ENCODE peak calls at places on chromosomes 11 and 22, in four cellular contexts. E is GM12864, P is pancreas, O is lower leg skin. I is an unnamed sample.

GRCh38 chr11:125588505-125588904 is 4.1 kb upstream of the STT3A start:
- DNase-seq in E (no peak), P (no peak), O (no peak), I (no peak)

GRCh38 chr11:94880216-94880615 is 93.1 kb downstream of the CWC15 start:
- DNase-seq in E (no peak), P (no peak), O (no peak), I (no peak)

GRCh38 chr22:23862103-23862502 is 4.4 kb downstream of the SLC2A11 start:
- DNase-seq in E (no peak), P (no peak), O (no peak), I (no peak)

GRCh38 chr11:119339581-119340334 is 925 bp downstream of the C1QTNF5 start:
- DNase-seq in E (no peak), P (peak), O (no peak), I (peak)

GRCh38 chr11:67489860-67490726 is 7.3 kb downstream of the AIP start:
- DNase-seq in E (no peak), P (peak), O (no peak), I (no peak)

GRCh38 chr11:62602141-62603071 is 741 bp upstream of the MTA2 start:
- DNase-seq in E (no peak), P (peak), O (peak), I (peak)

GRCh38 chr11:8913961-8914660 is 3.1 kb downstream of the AKIP1 start:
- DNase-seq in E (no peak), P (no peak), O (no peak), I (peak)

GRCh38 chr11:66593650-66594049 is 665 bp downstream of the CCS start:
- DNase-seq in E (no peak), P (no peak), O (no peak), I (no peak)

DNA sequence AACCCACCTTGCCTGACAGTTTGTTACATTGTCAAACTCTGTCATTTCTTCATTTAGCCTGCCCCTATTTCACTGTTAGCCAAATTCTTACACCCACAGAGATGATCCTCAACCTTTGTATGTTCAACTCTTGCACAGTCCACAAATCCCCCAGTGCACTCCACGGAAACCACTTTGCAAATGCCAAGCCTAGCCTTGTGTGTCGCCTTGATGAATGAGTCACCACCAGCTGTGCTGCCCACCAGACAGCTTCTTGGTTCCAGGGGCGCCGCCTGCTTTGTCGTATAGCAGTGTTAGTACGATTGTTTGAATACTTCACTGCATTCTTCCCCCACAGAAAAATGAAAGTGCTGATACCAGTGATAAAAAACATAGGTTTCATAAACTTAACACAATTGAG is 686.3 kb downstream of the NTM start:
- DNase-seq in E (no peak), P (no peak), O (no peak), I (no peak)
- TF ChIP-seq CTCF in E (no peak), P (no peak), O (no peak), I (no peak)

DNA sequence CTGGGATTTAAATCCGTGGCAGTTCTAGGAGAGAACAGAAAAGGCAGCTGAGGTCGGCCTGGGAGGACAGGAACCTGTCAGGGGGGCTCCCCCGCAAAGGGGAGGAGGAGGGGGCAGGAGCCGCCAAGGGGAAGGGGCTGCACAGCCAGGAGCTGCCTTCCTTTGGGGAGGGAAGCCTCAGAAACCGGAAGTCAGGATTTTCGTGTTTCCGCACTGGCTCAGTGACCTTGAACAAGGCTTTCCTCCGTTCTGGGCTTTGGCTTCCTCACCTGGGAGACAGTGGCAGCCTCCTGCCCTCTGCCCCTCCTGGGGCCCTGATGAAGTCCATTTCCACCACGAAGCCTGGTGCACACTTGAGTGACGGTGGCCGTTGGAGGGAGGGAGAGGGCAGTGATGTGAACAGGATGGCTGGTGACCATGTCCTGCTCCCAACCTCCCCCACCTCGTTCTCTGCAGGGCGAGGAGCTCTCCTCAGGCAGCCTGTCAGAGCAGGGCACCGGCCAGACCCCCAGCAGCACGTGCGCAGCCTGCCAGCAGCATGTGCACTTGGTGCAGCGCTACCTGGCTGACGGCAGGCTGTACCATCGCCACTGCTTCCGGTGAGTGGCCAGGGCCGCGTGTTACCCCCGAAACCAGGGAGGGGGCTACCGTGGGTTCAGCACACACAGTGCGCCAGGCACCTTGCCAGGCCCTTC is 12.6 kb downstream of the MICALL1 start:
- DNase-seq in E (no peak), P (no peak), O (no peak), I (no peak)
- TF ChIP-seq CTCF in E (no peak), P (no peak), O (no peak), I (no peak)

GRCh38 chr11:121652982-121653381 is 200.2 kb upstream of the SORL1-AS1 start:
- DNase-seq in E (no peak), P (no peak), O (no peak), I (no peak)
- TF ChIP-seq CTCF in E (peak), P (no peak), O (no peak), I (no peak)

DNA sequence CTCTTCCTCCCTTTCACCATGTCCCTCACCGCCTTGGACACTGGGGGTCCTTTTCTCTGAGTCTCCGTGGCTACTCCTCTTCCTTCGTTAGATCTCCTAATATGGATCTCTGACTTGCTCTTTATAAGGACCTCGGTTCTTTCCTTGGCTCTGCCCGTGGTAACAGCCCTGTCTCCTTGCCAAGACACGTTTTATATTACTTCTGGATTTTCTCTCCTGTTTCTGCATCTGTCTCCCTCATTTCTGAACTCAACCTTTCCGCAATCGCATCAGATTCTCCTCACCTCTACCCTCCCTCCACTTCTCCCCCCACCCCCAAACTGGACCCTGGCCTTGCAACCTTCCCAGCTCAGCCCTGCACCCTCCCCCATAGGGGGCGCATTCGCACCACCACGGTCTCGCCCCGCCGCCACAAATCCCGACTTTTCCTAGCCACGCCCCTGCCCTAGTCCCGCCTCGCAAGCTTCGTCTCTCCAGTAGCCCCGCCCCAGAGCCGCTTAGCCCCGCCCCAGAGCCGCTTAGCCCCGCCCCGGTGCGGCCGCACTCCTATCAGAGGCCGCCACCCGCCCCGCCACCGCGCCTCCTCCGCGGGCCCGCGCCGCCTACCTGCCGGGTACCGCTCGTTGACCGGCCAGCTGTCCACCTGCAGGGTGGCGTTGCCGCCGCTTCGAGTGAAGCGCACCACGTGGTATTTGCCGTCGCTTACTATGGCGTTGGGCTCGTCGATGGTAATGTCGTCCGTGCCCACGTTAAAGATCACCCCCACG is 39.0 kb downstream of the SLC22A12 start:
- DNase-seq in E (no peak), P (peak), O (no peak), I (no peak)
- TF ChIP-seq CTCF in E (no peak), P (no peak), O (no peak), I (no peak)

GRCh38 chr22:47515384-47516125 is 753.1 kb downstream of the TBC1D22A start:
- DNase-seq in E (no peak), P (no peak), O (no peak), I (no peak)
- TF ChIP-seq CTCF in E (no peak), P (no peak), O (no peak), I (no peak)

DNA sequence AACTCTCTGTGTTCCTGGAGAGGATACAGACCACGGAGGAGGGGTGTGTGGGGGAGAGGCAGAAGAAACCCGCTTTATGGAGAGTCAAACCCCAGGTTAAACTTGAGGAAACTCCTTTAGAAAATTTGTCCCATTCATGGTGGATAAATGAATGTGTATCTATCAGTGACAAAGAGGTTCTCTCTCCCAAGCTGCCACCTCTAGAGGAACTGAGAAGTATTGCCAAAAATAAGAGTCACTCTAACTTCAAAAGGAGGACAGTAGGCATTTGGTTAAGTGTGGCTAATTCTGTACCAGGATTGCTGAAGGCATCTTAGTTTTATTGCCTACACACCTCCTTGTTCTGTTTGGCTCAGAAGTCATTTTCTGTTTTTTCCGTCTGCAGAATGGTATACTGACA is 189.0 kb upstream of the MPPED2 start:
- DNase-seq in E (no peak), P (no peak), O (no peak), I (no peak)
- TF ChIP-seq CTCF in E (no peak), P (no peak), O (no peak), I (no peak)

DNA sequence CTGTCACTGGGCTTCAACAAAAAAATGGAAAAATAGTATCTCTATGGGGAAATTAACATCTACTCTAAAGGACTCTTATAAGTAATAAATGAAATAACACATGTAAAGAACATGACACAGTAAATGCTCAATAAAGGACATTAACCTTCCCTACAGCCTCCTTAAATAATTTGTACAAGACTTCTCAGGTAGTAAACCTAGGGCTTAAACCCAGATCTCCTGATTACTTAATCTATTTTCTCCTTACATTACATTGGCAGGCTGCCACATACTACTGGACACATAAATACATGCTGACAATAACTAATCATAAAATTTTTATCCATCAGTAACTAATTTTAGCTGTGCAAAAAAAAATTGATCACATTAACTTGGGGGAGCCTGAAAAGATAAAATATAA is 4.9 kb downstream of the AMBRA1 start:
- DNase-seq in E (no peak), P (no peak), O (no peak), I (no peak)
- TF ChIP-seq CTCF in E (no peak), P (no peak), O (no peak), I (no peak)

DNA sequence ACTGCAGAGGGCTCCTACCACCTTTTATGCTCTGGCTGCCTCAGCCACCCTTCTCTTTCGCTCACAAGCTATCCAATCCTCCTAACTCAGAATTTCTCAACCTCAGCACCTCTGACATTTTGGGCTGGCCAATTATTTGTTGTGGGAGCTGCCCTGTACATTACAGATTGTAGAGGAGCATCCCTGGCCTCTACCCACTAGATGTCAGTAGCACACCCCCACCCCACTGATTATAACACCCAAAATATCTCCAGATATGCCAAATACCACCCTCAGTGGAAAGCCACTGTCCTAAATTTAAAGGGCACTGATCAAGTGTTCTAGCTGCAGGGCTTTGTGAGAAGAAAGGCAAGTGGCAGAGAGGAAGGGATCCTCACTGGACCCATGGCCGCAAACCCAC is 443.1 kb downstream of the SOX6 start:
- DNase-seq in E (no peak), P (no peak), O (no peak), I (peak)
- TF ChIP-seq CTCF in E (no peak), P (no peak), O (no peak), I (no peak)

I was measured in Peyer's patch.